ENCODE peak calls at places on chromosome 11, in eight cellular contexts. O is K562, E is body of pancreas, G is esophagus squamous epithelium, S is NB4, A is H1, R is erythroblast, J is adrenal gland. F is an unnamed sample.

GRCh38 chr11:134361661-134362060 is 29.9 kb downstream of the GLB1L2 start:
- DNase-seq in O (no peak), E (no peak), G (no peak), S (no peak), A (no peak), R (no peak), J (no peak), F (no peak)

GRCh38 chr11:115129771-115130306 is 374.4 kb downstream of the CADM1 start:
- DNase-seq in O (no peak), E (no peak), G (no peak), S (no peak), A (no peak), R (no peak), J (no peak), F (no peak)

GRCh38 chr11:1762537-1763302 is 1.0 kb downstream of the CTSD start:
- DNase-seq in O (peak; percentile 77), E (peak; percentile 88), G (no peak), S (peak; percentile 54), A (no peak), R (peak; percentile 32), J (peak; percentile 91), F (peak; percentile 84)

GRCh38 chr11:129251067-129251466 is 58.9 kb upstream of the ARHGAP32 start:
- DNase-seq in O (no peak), E (no peak), G (no peak), S (no peak), A (no peak), R (no peak), J (no peak), F (no peak)

GRCh38 chr11:116661056-116661455 is 111.7 kb downstream of the BUD13 start:
- DNase-seq in O (no peak), E (no peak), G (no peak), S (no peak), A (no peak), R (no peak), J (no peak), F (no peak)

GRCh38 chr11:131246589-131247164 is 123.7 kb upstream of the NTM start:
- DNase-seq in O (peak; percentile 36), E (peak; percentile 50), G (no peak), S (peak; percentile 41), A (peak; percentile 90), R (peak; percentile 7), J (no peak), F (no peak)

GRCh38 chr11:122998727-122999370 is 17.2 kb upstream of the BSX start:
- DNase-seq in O (no peak), E (no peak), G (no peak), S (no peak), A (peak; percentile 33), R (no peak), J (no peak), F (no peak)

GRCh38 chr11:18617688-18618340 is 16.3 kb downstream of the SPTY2D1 start:
- DNase-seq in O (no peak), E (no peak), G (no peak), S (peak; percentile 77), A (no peak), R (no peak), J (no peak), F (no peak)

GRCh38 chr11:14537134-14537599 is 17.0 kb upstream of the PSMA1 start:
- DNase-seq in O (peak; percentile 64), E (peak; percentile 42), G (no peak), S (peak; percentile 70), A (no peak), R (peak; percentile 76), J (no peak), F (no peak)

GRCh38 chr11:61341706-61342105 is 8.7 kb downstream of the TKFC start:
- DNase-seq in O (no peak), E (no peak), G (no peak), S (no peak), A (no peak), R (no peak), J (no peak), F (no peak)

GRCh38 chr11:10114593-10115404 is 179.2 kb downstream of the SBF2 start:
- DNase-seq in O (no peak), E (no peak), G (no peak), S (no peak), A (no peak), R (no peak), J (no peak), F (no peak)

GRCh38 chr11:93541884-93542752 is 1.1 kb downstream of the SMCO4 start:
- DNase-seq in O (peak; percentile 76), E (peak; percentile 51), G (no peak), S (peak; percentile 88), A (no peak), R (peak; percentile 38), J (peak; percentile 67), F (peak; percentile 30)
- TF ChIP-seq POLR2A in O (no peak), E (peak; percentile 44), G (no peak), S (peak; percentile 19), A (peak; percentile 22), R (no peak), J (no peak), F (no peak)

GRCh38 chr11:6619021-6619745 is at the start of gene TPP1:
- DNase-seq in O (peak; percentile 97), E (peak; percentile 91), G (peak; percentile 71), S (peak; percentile 94), A (peak; percentile 91), R (peak; percentile 93), J (peak; percentile 96), F (peak; percentile 99)
- TF ChIP-seq POLR2A in O (peak; percentile 78), E (peak; percentile 79), G (peak; percentile 73), S (peak; percentile 59), A (peak; percentile 93), R (peak; percentile 97), J (no peak), F (peak; percentile 36)

DNA sequence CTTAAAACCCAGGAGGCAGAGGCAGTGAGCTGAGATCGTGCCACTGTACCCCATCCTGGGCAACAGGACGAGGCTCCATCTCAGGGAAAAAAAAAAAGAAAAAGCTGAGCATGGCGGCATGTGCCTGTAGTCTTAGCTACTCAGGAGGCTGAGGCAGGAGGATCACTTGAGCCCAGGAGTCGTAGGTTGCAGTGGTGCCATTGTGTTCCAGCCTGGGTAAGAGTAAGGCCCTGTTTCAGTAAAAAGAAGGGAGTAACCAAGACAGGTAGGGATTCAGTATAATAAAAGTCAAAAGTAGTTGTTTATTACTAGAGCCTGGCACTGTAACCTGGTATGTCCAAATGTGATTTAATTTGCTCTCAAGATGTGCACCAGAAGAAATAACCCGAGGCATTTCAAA is 8.1 kb upstream of the RAB30 start:
- DNase-seq in O (no peak), E (no peak), G (no peak), S (no peak), A (no peak), R (no peak), J (no peak), F (no peak)
- TF ChIP-seq POLR2A in O (peak; percentile 26), E (no peak), G (no peak), S (no peak), A (no peak), R (no peak), J (no peak), F (no peak)

DNA sequence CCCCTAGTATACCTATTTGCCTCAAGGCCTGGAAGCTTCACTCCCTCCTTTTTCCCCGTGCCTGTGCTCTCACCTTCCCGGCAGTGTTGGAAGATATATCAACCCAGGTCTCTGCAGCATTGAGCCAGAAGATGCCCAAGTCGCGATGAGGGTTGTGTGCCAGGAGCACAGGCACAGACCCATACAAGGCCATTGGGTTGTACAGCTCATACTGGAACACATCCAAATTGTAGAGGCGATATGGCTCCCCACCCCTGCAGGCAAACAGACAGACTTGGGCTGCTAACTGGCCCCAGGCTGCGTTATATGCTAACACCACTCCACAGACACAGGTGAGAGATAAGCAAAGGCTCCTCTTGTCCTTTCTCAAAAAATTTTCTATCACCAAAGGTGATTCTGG is 10.7 kb upstream of the B3GAT3 start:
- DNase-seq in O (no peak), E (no peak), G (no peak), S (no peak), A (no peak), R (no peak), J (no peak), F (no peak)
- TF ChIP-seq POLR2A in O (no peak), E (no peak), G (no peak), S (no peak), A (no peak), R (no peak), J (no peak), F (no peak)

GRCh38 chr11:46845740-46846509 is at the start of gene CKAP5:
- DNase-seq in O (peak; percentile 99), E (peak; percentile 88), G (peak; percentile 65), S (peak; percentile 93), A (peak; percentile 90), R (peak; percentile 95), J (peak; percentile 94), F (peak; percentile 92)
- TF ChIP-seq POLR2A in O (peak; percentile 90), E (peak; percentile 69), G (peak; percentile 29), S (peak; percentile 78), A (peak; percentile 73), R (peak; percentile 87), J (peak; percentile 55), F (peak; percentile 90)

GRCh38 chr11:65436412-65437032 is 13.9 kb downstream of the NEAT1 start:
- DNase-seq in O (no peak), E (no peak), G (no peak), S (no peak), A (no peak), R (no peak), J (peak; percentile 56), F (no peak)
- TF ChIP-seq POLR2A in O (peak; percentile 82), E (peak; percentile 25), G (peak; percentile 1), S (no peak), A (no peak), R (peak; percentile 74), J (peak; percentile 33), F (no peak)

DNA sequence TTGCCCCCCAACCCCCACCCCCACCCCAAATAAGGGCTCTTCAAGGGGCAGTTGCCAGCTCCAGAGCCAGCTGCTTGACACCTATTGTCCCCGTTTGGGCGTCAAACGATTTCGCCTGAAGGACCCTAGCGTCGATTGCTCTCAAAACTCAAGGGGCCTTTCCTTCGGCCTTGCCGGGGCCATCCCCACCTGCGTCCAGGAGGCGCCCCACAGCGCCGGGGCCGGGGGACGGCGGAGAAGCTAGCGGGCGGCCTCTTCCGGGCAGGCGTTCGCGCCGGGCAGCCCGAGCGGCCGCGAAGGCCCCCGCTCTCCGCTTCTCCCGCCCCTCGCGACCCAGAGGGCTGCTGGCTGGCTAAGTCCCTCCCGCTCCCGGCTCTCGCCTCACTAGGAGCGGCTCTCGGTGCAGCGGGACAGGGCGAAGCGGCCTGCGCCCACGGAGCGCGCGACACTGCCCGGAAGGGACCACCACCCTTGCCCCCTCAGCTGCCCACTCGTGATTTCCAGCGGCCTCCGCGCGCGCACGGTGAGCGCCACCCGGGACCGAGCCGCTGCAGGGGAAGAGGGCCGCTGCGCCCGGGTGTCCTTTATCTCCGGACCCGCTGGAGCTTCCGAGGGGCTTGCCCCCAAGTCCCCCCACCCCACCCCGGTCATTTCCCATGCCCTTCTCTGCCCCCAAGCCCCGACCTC is at the start of gene CAPRIN1:
- DNase-seq in O (peak; percentile 93), E (peak; percentile 85), G (peak; percentile 44), S (peak; percentile 97), A (peak; percentile 86), R (peak; percentile 94), J (peak; percentile 84), F (peak; percentile 86)
- TF ChIP-seq POLR2A in O (peak; percentile 93), E (peak; percentile 87), G (no peak), S (peak; percentile 78), A (peak; percentile 81), R (peak; percentile 77), J (peak; percentile 76), F (peak; percentile 97)

GRCh38 chr11:118010738-118011461 is 24.7 kb downstream of the IL10RA start:
- DNase-seq in O (peak; percentile 39), E (no peak), G (no peak), S (peak; percentile 93), A (peak; percentile 38), R (no peak), J (peak; percentile 56), F (no peak)
- TF ChIP-seq POLR2A in O (no peak), E (peak; percentile 17), G (no peak), S (no peak), A (no peak), R (no peak), J (no peak), F (no peak)

F was measured in H54.